ENCODE peak calls at places on chromosomes 5 and 9, in ten cellular contexts. O, V, T, L, Z, Y, J, G, I and R are unnamed samples.
A peak's percentile ranks its signal among the peaks of the same experiment; 100 is the strongest.

GRCh38 chr5:67290620-67291019 is 94.0 kb upstream of the CD180 start:
- DNase-seq in O (no peak), V (no peak), T (no peak), L (no peak), Z (no peak), Y (no peak), J (no peak), G (no peak), I (no peak), R (no peak)

GRCh38 chr5:161745392-161745791 is 59.9 kb downstream of the GABRA6 start:
- DNase-seq in O (no peak), V (no peak), T (no peak), L (no peak), Z (no peak), Y (no peak), J (no peak), G (no peak), I (no peak), R (no peak)

GRCh38 chr9:12416736-12417135 is 276.4 kb upstream of the TYRP1 start:
- DNase-seq in O (no peak), V (no peak), T (no peak), L (no peak), Z (no peak), Y (no peak), J (no peak), G (no peak), I (no peak), R (no peak)

GRCh38 chr9:81849631-81850259 is 78.5 kb upstream of the SPATA31D4 start:
- DNase-seq in O (no peak), V (no peak), T (no peak), L (peak; percentile 61), Z (no peak), Y (no peak), J (no peak), G (no peak), I (no peak), R (no peak)

GRCh38 chr5:88878976-88879375 is 4.0 kb downstream of the MEF2C start:
- DNase-seq in O (no peak), V (no peak), T (no peak), L (no peak), Z (no peak), Y (no peak), J (no peak), G (peak; percentile 63), I (no peak), R (no peak)

GRCh38 chr5:39765381-39765780 is 340.6 kb upstream of the DAB2 start:
- DNase-seq in O (no peak), V (no peak), T (no peak), L (no peak), Z (no peak), Y (no peak), J (no peak), G (peak; percentile 60), I (no peak), R (no peak)

GRCh38 chr5:81924467-81924866 is 47.4 kb upstream of the ATG10 start:
- DNase-seq in O (no peak), V (no peak), T (no peak), L (no peak), Z (peak; percentile 31), Y (no peak), J (no peak), G (no peak), I (no peak), R (no peak)

GRCh38 chr5:138515571-138516275 is 27.3 kb downstream of the ETF1 start:
- DNase-seq in O (no peak), V (no peak), T (no peak), L (no peak), Z (no peak), Y (no peak), J (no peak), G (no peak), I (no peak), R (no peak)

GRCh38 chr5:137651022-137651421 is 84.9 kb downstream of the KLHL3 start:
- DNase-seq in O (no peak), V (no peak), T (no peak), L (no peak), Z (no peak), Y (no peak), J (no peak), G (peak; percentile 7), I (no peak), R (no peak)

GRCh38 chr5:150778103-150778516 is 447 bp upstream of the SMIM3 start:
- DNase-seq in O (no peak), V (peak; percentile 29), T (no peak), L (no peak), Z (no peak), Y (no peak), J (no peak), G (peak; percentile 51), I (peak; percentile 71), R (no peak)

GRCh38 chr5:179405426-179406030 is 60.3 kb upstream of the ADAMTS2 start:
- DNase-seq in O (peak; percentile 74), V (no peak), T (no peak), L (no peak), Z (no peak), Y (no peak), J (no peak), G (no peak), I (no peak), R (no peak)

GRCh38 chr9:71073494-71073893 is 47.9 kb downstream of the TRPM3 start:
- DNase-seq in O (no peak), V (no peak), T (no peak), L (no peak), Z (no peak), Y (no peak), J (no peak), G (no peak), I (no peak), R (no peak)

GRCh38 chr9:71076096-71076495 is 45.3 kb downstream of the TRPM3 start:
- DNase-seq in O (no peak), V (no peak), T (no peak), L (no peak), Z (no peak), Y (no peak), J (no peak), G (no peak), I (no peak), R (no peak)

GRCh38 chr9:71071633-71072032 is 49.8 kb downstream of the TRPM3 start:
- DNase-seq in O (no peak), V (no peak), T (no peak), L (no peak), Z (no peak), Y (no peak), J (no peak), G (no peak), I (no peak), R (no peak)

GRCh38 chr9:71072587-71072986 is 48.8 kb downstream of the TRPM3 start:
- DNase-seq in O (no peak), V (no peak), T (no peak), L (no peak), Z (no peak), Y (no peak), J (no peak), G (no peak), I (no peak), R (no peak)
- H3K27ac ChIP-seq in O (no peak overlapping the region), V (no peak overlapping the region), T (no peak overlapping the region), L (no peak overlapping the region), Z (no peak overlapping the region), Y (no peak overlapping the region), J (no peak overlapping the region), G (no peak overlapping the region), I (no peak overlapping the region), R (no peak overlapping the region)

DNA sequence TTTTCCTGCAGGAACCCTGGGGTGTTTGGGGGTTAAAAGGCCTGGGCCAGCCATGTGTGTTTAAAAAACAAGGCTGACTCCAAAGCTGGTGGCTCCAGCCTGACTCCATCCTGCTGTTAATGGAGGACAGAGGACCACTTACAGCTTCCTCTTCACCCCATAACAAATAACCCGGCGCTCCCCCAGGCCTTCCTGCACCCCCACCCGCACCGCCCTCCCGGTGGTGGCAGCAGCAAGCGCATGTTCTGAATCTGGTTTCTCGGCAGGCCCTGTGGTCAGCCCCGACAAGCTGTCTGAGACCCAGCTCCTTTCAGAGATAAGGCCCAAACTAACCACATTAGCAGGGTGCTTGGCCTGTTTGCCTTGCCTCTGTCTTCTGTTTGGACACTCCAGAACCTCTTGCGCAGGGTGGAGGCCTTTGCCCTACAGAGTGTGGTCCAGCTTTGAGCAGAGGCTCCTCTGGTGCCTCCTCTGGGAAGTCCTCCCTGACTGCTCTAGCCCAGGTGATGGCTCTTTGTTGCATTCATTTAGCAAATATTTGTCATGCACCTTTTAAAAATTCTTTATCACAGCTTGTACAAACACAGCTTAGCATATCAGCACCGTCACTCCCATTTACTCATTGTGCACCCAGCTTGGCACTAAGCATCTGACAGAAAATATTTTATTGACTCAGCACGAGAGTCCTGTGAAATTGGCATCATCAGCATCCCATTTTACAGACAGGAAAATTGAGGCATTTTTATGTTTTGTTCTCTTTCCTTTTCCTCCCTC is 78.4 kb downstream of the NDFIP1 start:
- DNase-seq in O (no peak), V (no peak), T (peak; percentile 60), L (no peak), Z (no peak), Y (no peak), J (no peak), G (no peak), I (no peak), R (peak; percentile 47)
- TF ChIP-seq POLR2A in O (no peak), V (no peak), T (no peak), L (no peak), Z (no peak), Y (no peak), J (no peak), G (no peak), I (no peak), R (no peak)

DNA sequence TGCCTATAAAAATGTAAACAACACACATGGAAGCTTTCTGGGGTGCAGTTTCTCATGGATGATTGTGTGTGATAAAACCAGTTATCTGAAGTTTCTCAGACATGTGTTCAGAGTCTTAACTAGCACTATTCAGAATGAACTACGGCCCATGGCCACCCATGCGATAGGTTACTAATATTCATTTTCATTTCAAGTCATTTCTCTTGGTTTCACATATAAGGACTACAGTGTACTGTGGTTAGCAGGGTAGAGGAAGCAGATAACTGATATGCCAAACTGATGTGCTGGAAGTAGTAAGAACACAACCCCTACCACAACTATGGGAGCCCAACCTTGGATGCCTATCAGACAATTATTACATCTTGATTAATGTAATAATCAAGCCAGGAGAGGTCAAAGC is 372.1 kb downstream of the DTWD2 start:
- DNase-seq in O (no peak), V (no peak), T (no peak), L (no peak), Z (no peak), Y (no peak), J (no peak), G (no peak), I (no peak), R (no peak)
- H3K27ac ChIP-seq in O (no peak overlapping the region), V (no peak overlapping the region), T (no peak overlapping the region), L (no peak overlapping the region), Z (no peak overlapping the region), Y (no peak overlapping the region), J (no peak overlapping the region), G (no peak overlapping the region), I (no peak overlapping the region), R (no peak overlapping the region)

GRCh38 chr5:43065384-43066230 is 25.5 kb upstream of the ANXA2R start:
- DNase-seq in O (no peak), V (peak; percentile 52), T (no peak), L (peak; percentile 62), Z (peak; percentile 63), Y (peak; percentile 86), J (peak; percentile 41), G (peak; percentile 50), I (peak; percentile 69), R (peak; percentile 26)
- TF ChIP-seq POLR2A in O (no peak), V (no peak), T (peak; percentile 34), L (no peak), Z (no peak), Y (no peak), J (no peak), G (peak; percentile 14), I (peak; percentile 36), R (no peak)